ENCODE peak calls at places on chromosomes 2 and 18, in five cellular contexts. I is EL, Q is hepatocyte, N is left colon, K is NCI-H748 treated with DMSO at 0.1 percent for 48 hours. U is an unnamed sample.
A peak's percentile ranks its signal among the peaks of the same experiment; 100 is the strongest.

GRCh38 chr2:64751286-64752260 is 97.9 kb upstream of the SERTAD2 start:
- DNase-seq in I (peak; percentile 99), Q (peak; percentile 77), N (peak; percentile 99), K (peak; percentile 60), U (no peak)

GRCh38 chr2:218444692-218445357 is 25.9 kb downstream of the VIL1 start:
- DNase-seq in I (no peak), Q (peak; percentile 79), N (peak; percentile 78), K (no peak), U (peak; percentile 90)

GRCh38 chr2:160666019-160666676 is 172.5 kb upstream of the RBMS1 start:
- DNase-seq in I (peak; percentile 95), Q (peak; percentile 80), N (no peak), K (peak; percentile 72), U (no peak)

GRCh38 chr2:19874726-19875125 is 27.1 kb downstream of the TTC32 start:
- DNase-seq in I (no peak), Q (no peak), N (peak; percentile 12), K (no peak), U (peak; percentile 32)

GRCh38 chr2:98479959-98480524 is 35.4 kb downstream of the INPP4A start:
- DNase-seq in I (peak; percentile 71), Q (peak; percentile 69), N (peak; percentile 59), K (no peak), U (peak; percentile 70)

GRCh38 chr2:97870396-97870843 is 125.3 kb downstream of the TMEM131 start:
- DNase-seq in I (peak; percentile 93), Q (peak; percentile 25), N (no peak), K (no peak), U (peak; percentile 73)

GRCh38 chr18:49021433-49022129 is 70.8 kb upstream of the SMAD7 start:
- DNase-seq in I (peak; percentile 30), Q (peak; percentile 93), N (peak; percentile 92), K (no peak), U (peak; percentile 98)

GRCh38 chr2:162403884-162404283 is 60.0 kb downstream of the GCA start:
- DNase-seq in I (peak; percentile 26), Q (no peak), N (no peak), K (no peak), U (no peak)

GRCh38 chr2:60483400-60483799 is 70.1 kb downstream of the BCL11A start:
- DNase-seq in I (peak; percentile 78), Q (no peak), N (no peak), K (no peak), U (peak; percentile 53)

GRCh38 chr2:105765415-105766299 is 20.9 kb downstream of the NCK2 start:
- DNase-seq in I (no peak), Q (no peak), N (no peak), K (no peak), U (no peak)

GRCh38 chr18:44916429-44917183 is 235.9 kb downstream of the SETBP1 start:
- DNase-seq in I (no peak), Q (no peak), N (no peak), K (no peak), U (no peak)

GRCh38 chr2:223007531-223007930 is 44.5 kb upstream of the KCNE4 start:
- DNase-seq in I (peak; percentile 37), Q (no peak), N (no peak), K (no peak), U (no peak)

GRCh38 chr18:43886341-43886740 is 609.1 kb upstream of the SYT4 start:
- DNase-seq in I (no peak), Q (no peak), N (no peak), K (no peak), U (no peak)

GRCh38 chr2:134235771-134236170 is 18.1 kb upstream of the MGAT5 start:
- DNase-seq in I (peak; percentile 47), Q (no peak), N (no peak), K (no peak), U (no peak)

GRCh38 chr2:236568068-236568921 is 1.3 kb upstream of the ACKR3 start:
- DNase-seq in I (peak; percentile 34), Q (peak; percentile 78), N (no peak), K (no peak), U (peak; percentile 86)

GRCh38 chr2:169961911-169962310 is 134.7 kb downstream of the UBR3 start:
- DNase-seq in I (peak; percentile 61), Q (no peak), N (no peak), K (no peak), U (no peak)

GRCh38 chr2:144011098-144011497 is 508.8 kb downstream of the ZEB2 start:
- DNase-seq in I (no peak), Q (no peak), N (no peak), K (no peak), U (no peak)

U was measured in islet precursor cell.